ENCODE peak calls at places on chromosomes 2 and 18, in four cellular contexts. A is activated CD4-positive, alpha-beta T cell treated with anti-CD3 and anti-CD28 coated beads, Interleukin-2, amount 50 U/mL, for 24 hours; W is GM19239; X is uterus. B is an unnamed sample.

GRCh38 chr2:46500801-46501200 is 21.4 kb downstream of the TMEM247 start:
- DNase-seq in A (no peak), W (no peak), X (no peak), B (no peak)

GRCh38 chr2:69253893-69254292 is 133.1 kb downstream of the GFPT1 start:
- DNase-seq in A (no peak), W (no peak), X (peak; percentile 52), B (no peak)

GRCh38 chr2:197255550-197255949 is 55.0 kb downstream of the ANKRD44 start:
- DNase-seq in A (peak; percentile 20), W (peak; percentile 58), X (peak; percentile 18), B (peak; percentile 87)

GRCh38 chr2:180010701-180011100 is 3.6 kb upstream of the CWC22 start:
- DNase-seq in A (no peak), W (no peak), X (no peak), B (no peak)

GRCh38 chr2:151947524-151948165 is 119.4 kb upstream of the ARL5A start:
- DNase-seq in A (no peak), W (no peak), X (no peak), B (peak; percentile 45)

GRCh38 chr2:57696016-57696415 is 350.6 kb upstream of the VRK2 start:
- DNase-seq in A (no peak), W (no peak), X (no peak), B (no peak)

GRCh38 chr2:237614151-237614720 is 13.2 kb upstream of the LRRFIP1 start:
- DNase-seq in A (no peak), W (no peak), X (no peak), B (no peak)

GRCh38 chr2:85584354-85584856 is at the start of gene VAMP5:
- DNase-seq in A (no peak), W (peak; percentile 66), X (peak; percentile 56), B (peak; percentile 66)

GRCh38 chr2:17538844-17539554 is 1.5 kb upstream of the VSNL1 start:
- DNase-seq in A (no peak), W (no peak), X (peak; percentile 73), B (peak; percentile 79)

GRCh38 chr2:230429513-230429912 is 13.5 kb downstream of the SP100 start:
- DNase-seq in A (no peak), W (no peak), X (no peak), B (no peak)

GRCh38 chr2:126635281-126635680 is 20.7 kb upstream of the GYPC start:
- DNase-seq in A (no peak), W (no peak), X (no peak), B (no peak)

GRCh38 chr2:194999771-195000170 is 657.3 kb upstream of the SLC39A10 start:
- DNase-seq in A (no peak), W (no peak), X (no peak), B (no peak)

GRCh38 chr2:218871345-218872302 is 9.0 kb upstream of the WNT10A start:
- DNase-seq in A (no peak), W (no peak), X (no peak), B (no peak)

GRCh38 chr2:28381225-28382180 is 11.2 kb upstream of the FOSL2 start:
- DNase-seq in A (no peak), W (no peak), X (no peak), B (no peak)

GRCh38 chr2:203347375-203347774 is 19.2 kb downstream of the ABI2 start:
- DNase-seq in A (no peak), W (no peak), X (no peak), B (no peak)

GRCh38 chr18:39624934-39625333 is 2059.3 kb upstream of the CELF4 start:
- DNase-seq in A (no peak), W (no peak), X (no peak), B (no peak)

GRCh38 chr2:132420776-132421175 is 4.2 kb downstream of the GPR39 start:
- DNase-seq in A (no peak), W (no peak), X (no peak), B (no peak)

B was measured in Right ventricle myocardium superior.